ENCODE peak calls at places on chromosomes 4 and X, in six cellular contexts. One of them, this sample, is unnamed. For H3K36me3 and H3K4me1, the result is how much of the 10 kb centered on the place peaks cover.

GRCh38 chr4:108171541-108172230 is 3.0 kb upstream of the LEF1 start:
- DNase-seq in GM12878: no peak
- DNase-seq in neural progenitor cell: peak
- DNase-seq in GM23248: no peak
- DNase-seq in tibial nerve: no peak
- DNase-seq in uterus: no peak
- DNase-seq in this sample: no peak

GRCh38 chrX:44908198-44908597 is 35.2 kb downstream of the KDM6A start:
- DNase-seq in GM12878: no peak
- DNase-seq in neural progenitor cell: no peak
- DNase-seq in GM23248: peak
- DNase-seq in tibial nerve: no peak
- DNase-seq in uterus: no peak
- DNase-seq in this sample: no peak

GRCh38 chr4:152278505-152279301 is 257.2 kb downstream of the FBXW7 start:
- DNase-seq in GM12878: peak
- DNase-seq in neural progenitor cell: no peak
- DNase-seq in GM23248: no peak
- DNase-seq in tibial nerve: no peak
- DNase-seq in uterus: no peak
- DNase-seq in this sample: peak

GRCh38 chr4:173270312-173271027 is 63.7 kb downstream of the HMGB2 start:
- DNase-seq in GM12878: no peak
- DNase-seq in neural progenitor cell: no peak
- DNase-seq in GM23248: no peak
- DNase-seq in tibial nerve: no peak
- DNase-seq in uterus: no peak
- DNase-seq in this sample: no peak

GRCh38 chrX:13283512-13283911 is 36.3 kb downstream of the ATXN3L start:
- DNase-seq in GM12878: no peak
- DNase-seq in neural progenitor cell: peak
- DNase-seq in GM23248: peak
- DNase-seq in tibial nerve: no peak
- DNase-seq in uterus: no peak
- DNase-seq in this sample: no peak

GRCh38 chrX:108359811-108360602 is 78.2 kb downstream of the COL4A6 start:
- DNase-seq in GM12878: no peak
- DNase-seq in neural progenitor cell: no peak
- DNase-seq in GM23248: peak
- DNase-seq in tibial nerve: no peak
- DNase-seq in uterus: no peak
- DNase-seq in this sample: no peak

GRCh38 chr4:4386296-4386735 is 586 bp upstream of the NSG1 start:
- DNase-seq in GM12878: no peak
- DNase-seq in neural progenitor cell: peak
- DNase-seq in GM23248: no peak
- DNase-seq in tibial nerve: no peak
- DNase-seq in uterus: no peak
- DNase-seq in this sample: no peak

GRCh38 chr4:126354784-126355183 is 1040.0 kb downstream of the FAT4 start:
- DNase-seq in GM12878: no peak
- DNase-seq in neural progenitor cell: no peak
- DNase-seq in GM23248: no peak
- DNase-seq in tibial nerve: no peak
- DNase-seq in uterus: no peak
- DNase-seq in this sample: no peak

GRCh38 chrX:31061091-31061490 is 10.8 kb downstream of the FTHL17 start:
- DNase-seq in GM12878: no peak
- DNase-seq in neural progenitor cell: no peak
- DNase-seq in GM23248: no peak
- DNase-seq in tibial nerve: no peak
- DNase-seq in uterus: no peak
- DNase-seq in this sample: no peak

GRCh38 chrX:16061296-16061695 is 62.1 kb upstream of the GRPR start:
- DNase-seq in GM12878: no peak
- DNase-seq in neural progenitor cell: no peak
- DNase-seq in GM23248: peak
- DNase-seq in tibial nerve: no peak
- DNase-seq in uterus: no peak
- DNase-seq in this sample: no peak

GRCh38 chrX:9221714-9222113 is 187.8 kb upstream of the FAM9B start:
- DNase-seq in GM12878: no peak
- DNase-seq in neural progenitor cell: no peak
- DNase-seq in GM23248: no peak
- DNase-seq in tibial nerve: no peak
- DNase-seq in uterus: no peak
- DNase-seq in this sample: no peak

GRCh38 chrX:96843566-96843965 is 40.1 kb upstream of the RPA4 start:
- DNase-seq in GM12878: no peak
- DNase-seq in neural progenitor cell: peak
- DNase-seq in GM23248: no peak
- DNase-seq in tibial nerve: no peak
- DNase-seq in uterus: no peak
- DNase-seq in this sample: no peak

GRCh38 chrX:139844884-139845283 is 88.0 kb downstream of the ATP11C start:
- DNase-seq in GM12878: no peak
- DNase-seq in neural progenitor cell: no peak
- DNase-seq in GM23248: no peak
- DNase-seq in tibial nerve: no peak
- DNase-seq in uterus: no peak
- DNase-seq in this sample: no peak

GRCh38 chr4:174437324-174437723 is 85.0 kb downstream of the HPGD start:
- DNase-seq in GM12878: no peak
- DNase-seq in neural progenitor cell: no peak
- DNase-seq in GM23248: peak
- DNase-seq in tibial nerve: no peak
- DNase-seq in uterus: no peak
- DNase-seq in this sample: no peak

GRCh38 chr4:38314663-38315062 is 349.3 kb upstream of the KLF3 start:
- DNase-seq in GM12878: no peak
- DNase-seq in neural progenitor cell: no peak
- DNase-seq in GM23248: no peak
- DNase-seq in tibial nerve: no peak
- DNase-seq in uterus: no peak
- DNase-seq in this sample: no peak

GRCh38 chrX:16786791-16787735 is 797 bp downstream of the TXLNG start:
- DNase-seq in GM12878: no peak
- DNase-seq in neural progenitor cell: peak
- DNase-seq in GM23248: peak
- DNase-seq in tibial nerve: no peak
- DNase-seq in uterus: peak
- DNase-seq in this sample: peak

GRCh38 chrX:40176256-40176978 is 78.7 kb upstream of the BCOR start:
- DNase-seq in GM12878: no peak
- DNase-seq in neural progenitor cell: peak
- DNase-seq in GM23248: peak
- DNase-seq in tibial nerve: no peak
- DNase-seq in uterus: peak
- DNase-seq in this sample: peak

GRCh38 chr4:73086095-73086869 is 16.8 kb upstream of the COX18 start:
- DNase-seq in GM12878: no peak
- DNase-seq in neural progenitor cell: no peak
- DNase-seq in GM23248: no peak
- DNase-seq in tibial nerve: no peak
- DNase-seq in uterus: no peak
- DNase-seq in this sample: no peak
- H3K36me3 ChIP-seq in GM12878: under half
- H3K36me3 ChIP-seq in neural progenitor cell: under half
- H3K36me3 ChIP-seq in GM23248: under half
- H3K36me3 ChIP-seq in tibial nerve: under half
- H3K36me3 ChIP-seq in uterus: under half
- H3K36me3 ChIP-seq in this sample: half or more

GRCh38 chr4:74111990-74112389 is 13.0 kb upstream of the CXCL2 start:
- DNase-seq in GM12878: no peak
- DNase-seq in neural progenitor cell: peak
- DNase-seq in GM23248: peak
- DNase-seq in tibial nerve: no peak
- DNase-seq in uterus: no peak
- DNase-seq in this sample: peak
- H3K4me1 ChIP-seq in GM12878: under half
- H3K4me1 ChIP-seq in neural progenitor cell: under half
- H3K4me1 ChIP-seq in GM23248: half or more
- H3K4me1 ChIP-seq in tibial nerve: under half
- H3K4me1 ChIP-seq in uterus: under half
- H3K4me1 ChIP-seq in this sample: under half

DNA sequence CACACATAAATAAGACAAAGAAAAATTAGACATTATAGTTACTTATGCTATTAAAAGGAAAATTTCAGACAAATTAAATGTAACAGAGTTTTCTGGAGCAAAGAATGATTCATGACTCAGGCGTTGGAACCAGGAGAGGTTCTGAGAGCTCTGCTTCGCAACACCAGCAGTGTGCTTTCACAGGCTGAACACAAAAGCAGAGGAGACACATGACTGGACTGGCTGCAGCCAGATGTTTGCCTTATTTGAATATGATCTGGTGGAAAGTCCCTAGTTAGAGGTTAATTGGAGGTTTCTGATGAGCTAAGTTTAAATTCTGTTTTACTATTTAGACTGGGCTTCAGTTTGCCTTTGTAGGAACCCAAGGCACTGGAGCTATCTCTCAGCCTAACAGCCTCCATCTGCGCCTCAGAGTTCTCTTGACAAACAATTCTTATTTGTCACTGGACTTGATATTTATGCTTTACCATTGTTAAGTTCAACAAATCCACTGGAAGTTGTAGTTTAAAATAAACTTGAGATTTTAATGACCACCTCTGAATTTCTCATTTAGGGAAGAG is 16.2 kb downstream of the BOD1L1 start:
- DNase-seq in GM12878: peak
- DNase-seq in neural progenitor cell: no peak
- DNase-seq in GM23248: peak
- DNase-seq in tibial nerve: no peak
- DNase-seq in uterus: no peak
- DNase-seq in this sample: no peak
- H3K36me3 ChIP-seq in GM12878: under half
- H3K36me3 ChIP-seq in neural progenitor cell: under half
- H3K36me3 ChIP-seq in GM23248: half or more
- H3K36me3 ChIP-seq in tibial nerve: under half
- H3K36me3 ChIP-seq in uterus: under half
- H3K36me3 ChIP-seq in this sample: half or more

GRCh38 chr4:52877694-52878093 is 15.6 kb downstream of the RASL11B start:
- DNase-seq in GM12878: no peak
- DNase-seq in neural progenitor cell: peak
- DNase-seq in GM23248: peak
- DNase-seq in tibial nerve: no peak
- DNase-seq in uterus: no peak
- DNase-seq in this sample: no peak

GRCh38 chr4:52883707-52884669 is 21.9 kb downstream of the RASL11B start:
- DNase-seq in GM12878: no peak
- DNase-seq in neural progenitor cell: no peak
- DNase-seq in GM23248: no peak
- DNase-seq in tibial nerve: no peak
- DNase-seq in uterus: no peak
- DNase-seq in this sample: no peak

GRCh38 chr4:52880994-52881393 is 18.9 kb downstream of the RASL11B start:
- DNase-seq in GM12878: no peak
- DNase-seq in neural progenitor cell: no peak
- DNase-seq in GM23248: no peak
- DNase-seq in tibial nerve: no peak
- DNase-seq in uterus: no peak
- DNase-seq in this sample: no peak

GRCh38 chr4:52883183-52883621 is 21.1 kb downstream of the RASL11B start:
- DNase-seq in GM12878: no peak
- DNase-seq in neural progenitor cell: peak
- DNase-seq in GM23248: no peak
- DNase-seq in tibial nerve: no peak
- DNase-seq in uterus: no peak
- DNase-seq in this sample: no peak
- H3K4me1 ChIP-seq in GM12878: under half
- H3K4me1 ChIP-seq in neural progenitor cell: under half
- H3K4me1 ChIP-seq in GM23248: under half
- H3K4me1 ChIP-seq in tibial nerve: under half
- H3K4me1 ChIP-seq in uterus: under half
- H3K4me1 ChIP-seq in this sample: under half

DNA sequence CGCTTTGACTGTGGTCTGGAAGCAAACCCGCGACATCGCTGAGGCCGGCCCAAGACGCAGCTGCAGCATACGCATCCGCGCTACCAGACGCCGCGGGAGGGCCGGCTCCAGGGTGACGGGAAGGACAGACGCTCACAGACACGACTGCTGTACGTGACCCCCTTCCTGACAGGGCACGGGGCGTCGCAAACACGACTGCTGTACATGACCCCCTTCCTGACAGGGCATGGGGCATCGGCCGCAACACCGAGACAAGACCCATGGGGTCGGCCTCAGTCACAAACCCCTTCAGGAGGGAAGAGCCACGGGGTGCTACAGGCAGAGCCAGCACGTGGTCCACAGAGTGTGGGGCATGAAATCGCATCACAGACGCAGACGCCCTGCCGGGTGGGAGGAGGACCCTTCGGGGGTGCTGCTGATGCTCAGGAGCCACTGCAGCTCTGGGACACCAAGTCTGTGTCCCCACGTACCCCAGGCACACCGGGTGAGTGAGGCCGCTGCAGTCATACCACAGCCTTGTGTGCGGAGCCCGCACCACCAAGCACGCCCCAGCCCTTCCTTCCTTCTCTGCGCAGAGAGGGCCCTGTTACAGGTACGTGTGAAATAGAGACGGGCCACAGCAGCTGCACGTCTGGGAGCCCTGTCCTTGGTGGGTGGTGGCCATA is 38.7 kb upstream of the CPLX1 start:
- DNase-seq in GM12878: no peak
- DNase-seq in neural progenitor cell: no peak
- DNase-seq in GM23248: no peak
- DNase-seq in tibial nerve: no peak
- DNase-seq in uterus: no peak
- DNase-seq in this sample: no peak
- H3K36me3 ChIP-seq in GM12878: under half
- H3K36me3 ChIP-seq in neural progenitor cell: under half
- H3K36me3 ChIP-seq in GM23248: under half
- H3K36me3 ChIP-seq in tibial nerve: under half
- H3K36me3 ChIP-seq in uterus: under half
- H3K36me3 ChIP-seq in this sample: half or more

GRCh38 chrX:56569378-56570061 is 6.1 kb downstream of the UBQLN2 start:
- DNase-seq in GM12878: no peak
- DNase-seq in neural progenitor cell: no peak
- DNase-seq in GM23248: no peak
- DNase-seq in tibial nerve: no peak
- DNase-seq in uterus: no peak
- DNase-seq in this sample: no peak
- H3K4me1 ChIP-seq in GM12878: under half
- H3K4me1 ChIP-seq in neural progenitor cell: under half
- H3K4me1 ChIP-seq in GM23248: under half
- H3K4me1 ChIP-seq in tibial nerve: under half
- H3K4me1 ChIP-seq in uterus: under half
- H3K4me1 ChIP-seq in this sample: under half

DNA sequence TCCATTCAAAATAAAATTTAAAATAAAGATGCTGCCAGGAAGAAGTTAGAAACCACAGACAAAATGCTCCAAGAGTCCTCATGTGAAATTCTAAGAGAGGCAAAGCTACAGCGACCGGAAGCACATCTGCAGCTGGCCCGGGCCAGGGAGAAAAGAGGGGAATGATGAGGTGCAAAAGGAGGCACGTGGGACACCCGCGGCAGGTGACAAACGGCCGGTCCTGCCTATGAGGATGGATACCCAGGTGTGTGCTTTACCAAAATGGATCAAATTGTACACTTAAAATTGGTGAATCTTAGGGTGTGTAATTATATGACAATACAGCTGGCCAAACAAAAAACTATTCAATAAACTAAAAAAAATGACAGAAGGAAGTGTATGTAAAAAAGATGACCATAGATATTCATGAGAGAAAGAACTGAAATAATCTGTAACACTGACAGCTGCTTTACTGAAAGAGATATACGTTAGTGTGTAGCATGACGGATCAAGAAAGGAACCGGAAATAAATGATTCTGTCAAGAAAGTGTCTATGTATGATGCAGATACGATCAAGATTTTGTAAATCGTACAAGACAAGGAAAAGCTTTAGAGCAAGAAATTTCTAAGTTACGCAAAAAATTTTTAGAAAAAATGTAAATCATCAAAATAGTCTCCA is 29.5 kb downstream of the PPP2R3B start:
- DNase-seq in GM12878: no peak
- DNase-seq in neural progenitor cell: no peak
- DNase-seq in GM23248: no peak
- DNase-seq in tibial nerve: no peak
- DNase-seq in uterus: no peak
- DNase-seq in this sample: no peak
- H3K36me3 ChIP-seq in GM12878: under half
- H3K36me3 ChIP-seq in neural progenitor cell: under half
- H3K36me3 ChIP-seq in GM23248: under half
- H3K36me3 ChIP-seq in tibial nerve: under half
- H3K36me3 ChIP-seq in uterus: under half
- H3K36me3 ChIP-seq in this sample: under half

This sample was measured in lower lobe of right lung.